ENCODE peak calls at places on chromosome 19, in five cellular contexts. R is COR-L47, C is T-helper 2 cell, I is Peyer's patch, H is AG10803. M is an unnamed sample.

GRCh38 chr19:2613507-2614295 is 88.8 kb downstream of the GNG7 start:
- DNase-seq in R (no peak), C (peak), I (peak), H (peak), M (peak)

GRCh38 chr19:58009666-58010301 is 7.2 kb upstream of the ZNF606 start:
- DNase-seq in R (peak), C (peak), I (peak), H (peak), M (peak)

GRCh38 chr19:45419396-45419795 is 4.3 kb downstream of the ERCC1 start:
- DNase-seq in R (no peak), C (peak), I (peak), H (no peak), M (no peak)

GRCh38 chr19:56103027-56103614 is 18.0 kb downstream of the ZNF787 start:
- DNase-seq in R (no peak), C (no peak), I (no peak), H (no peak), M (no peak)

GRCh38 chr19:55472463-55472862 is 4.0 kb upstream of the ZNF628 start:
- DNase-seq in R (no peak), C (no peak), I (no peak), H (peak), M (no peak)

GRCh38 chr19:46637224-46637623 is 1.2 kb upstream of the GNG8 start:
- DNase-seq in R (no peak), C (no peak), I (no peak), H (no peak), M (no peak)

GRCh38 chr19:18506101-18506534 is 15.8 kb downstream of the ELL start:
- DNase-seq in R (no peak), C (no peak), I (no peak), H (no peak), M (no peak)

GRCh38 chr19:3270908-3271307 is 46.4 kb downstream of the CELF5 start:
- DNase-seq in R (peak), C (peak), I (no peak), H (peak), M (no peak)

GRCh38 chr19:6475321-6476108 is 6.1 kb downstream of the DENND1C start:
- DNase-seq in R (no peak), C (no peak), I (no peak), H (no peak), M (no peak)

GRCh38 chr19:14149509-14149994 is 13.2 kb upstream of the ASF1B start:
- DNase-seq in R (no peak), C (peak), I (peak), H (peak), M (peak)

GRCh38 chr19:46369817-46370216 is 22.9 kb downstream of the PPP5C start:
- DNase-seq in R (no peak), C (peak), I (no peak), H (no peak), M (no peak)

GRCh38 chr19:45876411-45877197 is 9.3 kb downstream of the IRF2BP1 start:
- DNase-seq in R (no peak), C (no peak), I (no peak), H (peak), M (peak)

GRCh38 chr19:870963-871401 is 11.5 kb downstream of the CFD start:
- DNase-seq in R (peak), C (no peak), I (no peak), H (no peak), M (no peak)

GRCh38 chr19:47240996-47241918 is 10.3 kb upstream of the BBC3 start:
- DNase-seq in R (peak), C (peak), I (peak), H (peak), M (no peak)

GRCh38 chr19:42114412-42114811 is 17.8 kb downstream of the POU2F2 start:
- DNase-seq in R (no peak), C (no peak), I (peak), H (no peak), M (no peak)

GRCh38 chr19:2734589-2735288 is 5.1 kb downstream of the SLC39A3 start:
- DNase-seq in R (no peak), C (no peak), I (no peak), H (no peak), M (no peak)

GRCh38 chr19:3852614-3853254 is 16.1 kb downstream of the ZFR2 start:
- DNase-seq in R (no peak), C (no peak), I (peak), H (peak), M (peak)

GRCh38 chr19:46639356-46640061 is 3.5 kb upstream of the GNG8 start:
- DNase-seq in R (no peak), C (peak), I (no peak), H (peak), M (no peak)

GRCh38 chr19:10518444-10519361 is 1.5 kb upstream of the S1PR5 start:
- DNase-seq in R (no peak), C (no peak), I (no peak), H (no peak), M (no peak)

GRCh38 chr19:435707-436412 is 25.0 kb downstream of the SHC2 start:
- DNase-seq in R (no peak), C (no peak), I (no peak), H (no peak), M (no peak)

GRCh38 chr19:33719366-33720154 is 77.1 kb upstream of the KCTD15 start:
- DNase-seq in R (no peak), C (no peak), I (no peak), H (no peak), M (no peak)

M was measured in left lobe of liver.